ENCODE peak calls at places on chromosomes 2 and 18, in ten cellular contexts. C, R, X, U, T, V, G, A, Z and M are unnamed samples.

GRCh38 chr2:65101071-65101470 is 28.8 kb downstream of the RAB1A start:
- DNase-seq in C (no peak), R (no peak), X (no peak), U (no peak), T (no peak), V (no peak), G (no peak), A (no peak), Z (no peak), M (no peak)

GRCh38 chr2:232320038-232320790 is 58.3 kb upstream of the ALPP start:
- DNase-seq in C (peak; percentile 67), R (no peak), X (no peak), U (no peak), T (no peak), V (no peak), G (peak; percentile 8), A (no peak), Z (no peak), M (peak; percentile 21)

GRCh38 chr2:113175101-113175628 is 1.4 kb downstream of the PSD4 start:
- DNase-seq in C (no peak), R (peak; percentile 83), X (no peak), U (no peak), T (peak; percentile 81), V (no peak), G (peak; percentile 74), A (no peak), Z (no peak), M (no peak)

GRCh38 chr2:32135409-32135808 is 30.3 kb upstream of the SLC30A6 start:
- DNase-seq in C (peak; percentile 69), R (no peak), X (no peak), U (peak; percentile 72), T (peak; percentile 4), V (peak; percentile 28), G (peak; percentile 58), A (peak; percentile 80), Z (peak; percentile 90), M (peak; percentile 82)

GRCh38 chr2:35548171-35548570 is 807.4 kb upstream of the CRIM1 start:
- DNase-seq in C (no peak), R (no peak), X (no peak), U (peak; percentile 54), T (no peak), V (no peak), G (no peak), A (peak; percentile 1), Z (peak; percentile 35), M (peak; percentile 40)

GRCh38 chr2:23559561-23560239 is 174.7 kb downstream of the KLHL29 start:
- DNase-seq in C (no peak), R (no peak), X (no peak), U (no peak), T (no peak), V (no peak), G (no peak), A (no peak), Z (no peak), M (no peak)

GRCh38 chr2:185227391-185227790 is 511.2 kb upstream of the FSIP2 start:
- DNase-seq in C (no peak), R (no peak), X (no peak), U (no peak), T (no peak), V (no peak), G (no peak), A (no peak), Z (no peak), M (no peak)

GRCh38 chr2:8872821-8873432 is 35.5 kb upstream of the KIDINS220 start:
- DNase-seq in C (peak; percentile 70), R (no peak), X (peak; percentile 75), U (peak; percentile 37), T (no peak), V (peak; percentile 43), G (peak; percentile 70), A (peak; percentile 73), Z (peak; percentile 71), M (peak; percentile 71)

GRCh38 chr2:233801357-233802131 is 23.4 kb downstream of the MROH2A start:
- DNase-seq in C (no peak), R (peak; percentile 76), X (no peak), U (no peak), T (no peak), V (no peak), G (peak; percentile 24), A (peak; percentile 55), Z (peak; percentile 32), M (no peak)

GRCh38 chr18:7987284-7987976 is 420.3 kb downstream of the PTPRM start:
- DNase-seq in C (peak; percentile 32), R (no peak), X (peak; percentile 21), U (peak; percentile 88), T (no peak), V (peak; percentile 28), G (no peak), A (peak; percentile 87), Z (peak; percentile 61), M (peak; percentile 81)

GRCh38 chr2:210028178-210028577 is 25.7 kb downstream of the RPE start:
- DNase-seq in C (no peak), R (no peak), X (no peak), U (no peak), T (no peak), V (no peak), G (no peak), A (no peak), Z (no peak), M (no peak)

GRCh38 chr2:120434487-120434886 is 88.6 kb downstream of the INHBB start:
- DNase-seq in C (no peak), R (peak; percentile 69), X (no peak), U (no peak), T (no peak), V (no peak), G (no peak), A (no peak), Z (no peak), M (no peak)

GRCh38 chr2:175880-176800 is 87.7 kb downstream of the SH3YL1 start:
- DNase-seq in C (no peak), R (no peak), X (no peak), U (no peak), T (peak; percentile 68), V (no peak), G (no peak), A (peak; percentile 1), Z (peak; percentile 6), M (no peak)

GRCh38 chr2:220556658-220557057 is 929.2 kb downstream of the SLC4A3 start:
- DNase-seq in C (no peak), R (no peak), X (no peak), U (peak; percentile 71), T (no peak), V (no peak), G (peak; percentile 6), A (peak; percentile 67), Z (peak; percentile 84), M (peak; percentile 72)

GRCh38 chr2:223306371-223306770 is 254.4 kb downstream of the KCNE4 start:
- DNase-seq in C (peak; percentile 12), R (no peak), X (peak; percentile 60), U (peak; percentile 47), T (no peak), V (no peak), G (peak; percentile 49), A (peak; percentile 49), Z (peak; percentile 45), M (peak; percentile 41)

GRCh38 chr2:42135381-42136312 is 33.5 kb upstream of the EML4 start:
- DNase-seq in C (no peak), R (no peak), X (no peak), U (no peak), T (no peak), V (no peak), G (peak; percentile 42), A (no peak), Z (no peak), M (no peak)

GRCh38 chr2:68749345-68749744 is 14.7 kb downstream of the ARHGAP25 start:
- DNase-seq in C (no peak), R (no peak), X (no peak), U (no peak), T (no peak), V (no peak), G (no peak), A (no peak), Z (no peak), M (no peak)

GRCh38 chr2:200486529-200486928 is 23.3 kb downstream of the KCTD18 start:
- DNase-seq in C (no peak), R (no peak), X (no peak), U (no peak), T (no peak), V (no peak), G (no peak), A (peak; percentile 51), Z (no peak), M (peak; percentile 12)

GRCh38 chr2:152925540-152926448 is 207.4 kb downstream of the ARL6IP6 start:
- DNase-seq in C (peak; percentile 6), R (no peak), X (peak; percentile 95), U (no peak), T (no peak), V (no peak), G (peak; percentile 78), A (no peak), Z (peak; percentile 52), M (peak; percentile 29)

GRCh38 chr2:222307138-222307756 is 8.4 kb upstream of the PAX3 start:
- DNase-seq in C (no peak), R (no peak), X (peak; percentile 67), U (no peak), T (no peak), V (no peak), G (peak; percentile 68), A (no peak), Z (peak; percentile 57), M (no peak)